ENCODE peak calls at places on chromosome 5, in four cellular contexts. M is neural progenitor cell, I is PC-9, Y is ovary. E is an unnamed sample.

GRCh38 chr5:87560528-87560927 is 147.8 kb upstream of the CCNH start:
- DNase-seq in M (no peak), I (no peak), Y (no peak), E (no peak)

GRCh38 chr5:43191740-43192557 is at the start of gene NIM1K:
- DNase-seq in M (peak; percentile 80), I (no peak), Y (peak; percentile 28), E (no peak)

GRCh38 chr5:173826179-173826920 is 61.8 kb upstream of the CPEB4 start:
- DNase-seq in M (no peak), I (no peak), Y (no peak), E (no peak)

GRCh38 chr5:156155638-156156037 is 171.3 kb upstream of the SGCD start:
- DNase-seq in M (no peak), I (no peak), Y (no peak), E (no peak)

GRCh38 chr5:82073179-82073578 is 101.4 kb downstream of the ATG10 start:
- DNase-seq in M (no peak), I (no peak), Y (no peak), E (no peak)

GRCh38 chr5:3126639-3127038 is 375.2 kb upstream of the IRX2 start:
- DNase-seq in M (no peak), I (no peak), Y (no peak), E (no peak)

GRCh38 chr5:88665750-88666215 is 217.2 kb downstream of the MEF2C start:
- DNase-seq in M (peak; percentile 70), I (no peak), Y (no peak), E (no peak)

GRCh38 chr5:173971681-173972080 is 17.3 kb upstream of the C5orf47 start:
- DNase-seq in M (no peak), I (no peak), Y (no peak), E (no peak)

GRCh38 chr5:89573336-89573735 is 690.4 kb upstream of the MEF2C start:
- DNase-seq in M (no peak), I (no peak), Y (no peak), E (no peak)

GRCh38 chr5:176659440-176659839 is 12.2 kb downstream of the TSPAN17 start:
- DNase-seq in M (no peak), I (no peak), Y (no peak), E (no peak)

GRCh38 chr5:17070646-17071045 is 134.6 kb upstream of the MYO10 start:
- DNase-seq in M (no peak), I (peak; percentile 11), Y (no peak), E (no peak)

GRCh38 chr5:135140805-135141204 is 106.8 kb upstream of the PITX1 start:
- DNase-seq in M (no peak), I (peak; percentile 99), Y (no peak), E (peak; percentile 100)

GRCh38 chr5:80871541-80871961 is 88.6 kb upstream of the RASGRF2 start:
- DNase-seq in M (no peak), I (peak; percentile 55), Y (no peak), E (peak; percentile 69)

GRCh38 chr5:180673371-180674252 is 24.2 kb upstream of the FLT4 start:
- DNase-seq in M (peak; percentile 69), I (no peak), Y (no peak), E (no peak)
- TF ChIP-seq CTCF in M (peak; percentile 56), I (no peak), Y (no peak), E (no peak)

GRCh38 chr5:181171782-181172181 is 24.4 kb downstream of the OR2V2 start:
- DNase-seq in M (no peak), I (no peak), Y (no peak), E (no peak)

GRCh38 chr5:181173027-181173419 is 25.6 kb downstream of the OR2V2 start:
- DNase-seq in M (no peak), I (no peak), Y (no peak), E (peak; percentile 72)

GRCh38 chr5:181170237-181170830 is 22.9 kb downstream of the OR2V2 start:
- DNase-seq in M (peak; percentile 61), I (no peak), Y (no peak), E (no peak)

GRCh38 chr5:181168595-181169118 is 21.3 kb downstream of the OR2V2 start:
- DNase-seq in M (no peak), I (no peak), Y (no peak), E (no peak)

GRCh38 chr5:181170996-181171395 is 23.6 kb downstream of the OR2V2 start:
- DNase-seq in M (no peak), I (no peak), Y (no peak), E (no peak)
- H3K4me3 ChIP-seq in M (peak overlapping the region; percentile 63), I (no peak overlapping the region), Y (no peak overlapping the region), E (no peak overlapping the region)

DNA sequence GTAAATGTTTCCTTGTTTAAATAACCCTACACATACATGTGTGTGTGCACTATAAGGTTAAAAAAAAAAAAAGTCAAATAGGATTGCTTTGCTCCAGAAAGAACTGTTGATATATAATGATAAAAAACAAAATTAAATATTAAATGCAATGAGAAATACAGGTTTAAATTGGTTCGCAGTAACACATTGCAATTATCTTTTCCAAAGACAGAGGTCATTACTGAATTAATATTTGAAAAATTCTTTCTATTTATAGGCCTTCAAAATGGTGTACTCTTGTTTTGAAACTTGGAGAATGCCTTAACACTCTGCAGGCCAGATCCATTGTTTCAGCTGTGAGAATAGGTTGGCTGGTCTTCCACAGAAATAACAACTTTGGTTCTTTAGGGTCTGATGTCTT is 319.0 kb upstream of the NUDT12 start:
- DNase-seq in M (no peak), I (no peak), Y (no peak), E (no peak)
- TF ChIP-seq CTCF in M (no peak), I (no peak), Y (no peak), E (no peak)

GRCh38 chr5:178186417-178186816 is 754 bp downstream of the GMCL2 start:
- DNase-seq in M (no peak), I (peak; percentile 82), Y (no peak), E (no peak)

GRCh38 chr5:178187014-178187413 is at the start of gene GMCL2:
- DNase-seq in M (no peak), I (no peak), Y (no peak), E (no peak)

GRCh38 chr5:178177569-178177968 is 9.6 kb downstream of the GMCL2 start:
- DNase-seq in M (no peak), I (no peak), Y (no peak), E (no peak)

GRCh38 chr5:178180141-178180863 is 6.9 kb downstream of the GMCL2 start:
- DNase-seq in M (peak; percentile 35), I (no peak), Y (no peak), E (no peak)

GRCh38 chr5:178182158-178182876 is 4.9 kb downstream of the GMCL2 start:
- DNase-seq in M (no peak), I (peak; percentile 84), Y (no peak), E (no peak)
- H3K4me3 ChIP-seq in M (no peak overlapping the region), I (no peak overlapping the region), Y (no peak overlapping the region), E (no peak overlapping the region)

DNA sequence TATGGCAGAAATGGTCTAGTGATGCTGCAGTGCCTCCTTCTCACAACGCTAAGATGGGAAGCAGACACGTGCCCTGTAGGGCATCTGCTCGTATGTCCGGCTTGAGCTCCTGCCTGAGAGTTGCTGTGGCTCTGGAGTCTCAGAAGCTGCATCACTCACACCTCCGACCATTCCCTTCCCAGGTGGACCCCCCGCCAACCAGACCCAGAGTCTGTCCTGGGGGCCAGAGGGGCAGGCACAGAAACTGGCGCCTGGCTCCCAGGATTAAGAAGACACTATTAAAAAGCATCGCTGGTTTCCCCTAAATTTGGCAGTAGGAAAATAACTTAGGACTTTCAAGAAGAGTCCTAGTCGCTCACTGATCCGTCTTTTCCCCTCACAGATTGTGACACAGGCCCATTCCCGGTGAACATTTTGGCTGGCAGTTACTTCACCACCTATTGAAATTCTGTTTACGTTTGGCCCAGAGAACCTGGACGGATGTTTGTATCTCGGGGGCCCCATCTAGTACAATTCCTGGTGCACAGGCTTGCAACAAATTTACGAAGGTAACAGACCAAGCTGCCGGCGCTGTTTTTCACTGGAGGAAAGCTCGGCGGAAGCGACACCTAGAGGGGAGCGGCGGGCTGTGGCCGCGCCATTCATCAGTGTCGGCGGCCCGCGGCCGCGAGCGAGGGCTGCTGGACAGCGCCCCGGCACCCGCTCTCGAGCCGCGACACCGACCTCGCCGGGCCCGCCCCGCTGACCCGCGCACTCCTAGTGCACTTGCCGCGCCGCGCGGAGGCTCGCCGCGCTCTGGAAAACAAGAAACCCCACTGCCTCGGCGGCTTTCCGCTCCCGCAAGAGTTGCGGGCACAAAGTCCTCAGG is 1.6 kb downstream of the FSTL4 start:
- DNase-seq in M (peak; percentile 96), I (no peak), Y (no peak), E (peak; percentile 61)
- TF ChIP-seq CTCF in M (peak; percentile 68), I (no peak), Y (no peak), E (peak; percentile 52)

GRCh38 chr5:181053760-181054122 is 13.7 kb downstream of the BTNL9 start:
- DNase-seq in M (peak; percentile 57), I (no peak), Y (no peak), E (no peak)

GRCh38 chr5:181056431-181056830 is 16.4 kb downstream of the BTNL9 start:
- DNase-seq in M (no peak), I (no peak), Y (no peak), E (no peak)

GRCh38 chr5:181052928-181053759 is 13.1 kb downstream of the BTNL9 start:
- DNase-seq in M (peak; percentile 62), I (no peak), Y (no peak), E (peak; percentile 6)

GRCh38 chr5:181054138-181054537 is 14.1 kb downstream of the BTNL9 start:
- DNase-seq in M (peak; percentile 31), I (no peak), Y (no peak), E (no peak)

DNA sequence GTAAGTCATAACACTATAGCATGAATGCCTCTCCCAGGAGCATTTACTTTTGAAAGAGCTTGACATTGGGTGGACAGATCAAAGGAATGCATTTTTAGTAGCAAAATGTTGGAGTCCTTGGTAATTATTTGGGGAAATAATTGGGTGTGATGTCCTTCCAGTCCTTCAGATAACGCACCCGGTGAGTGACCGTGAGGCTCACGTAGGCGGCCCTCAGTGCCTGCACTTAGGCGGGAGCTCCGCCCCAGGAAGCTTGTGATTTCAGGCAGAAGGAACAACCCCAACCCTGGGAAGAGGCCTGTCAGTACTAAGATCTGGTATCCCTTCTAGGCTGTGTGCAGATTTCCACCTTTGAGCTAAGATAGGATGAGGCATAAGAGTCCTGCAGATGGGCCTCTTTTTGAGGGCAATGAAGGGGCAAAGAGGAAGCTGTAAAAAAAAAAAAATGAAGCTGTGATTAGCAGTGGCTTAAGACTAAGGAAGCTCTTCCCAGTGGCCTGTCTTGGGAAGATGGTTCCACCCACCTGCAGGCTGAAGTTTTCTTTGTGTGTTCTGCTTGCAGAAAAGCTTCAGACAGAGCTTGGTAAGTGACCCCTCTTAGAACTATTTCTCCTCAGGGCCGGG is 14.9 kb downstream of the BTNL9 start:
- DNase-seq in M (peak; percentile 40), I (no peak), Y (no peak), E (no peak)
- H3K4me3 ChIP-seq in M (no peak overlapping the region), I (no peak overlapping the region), Y (no peak overlapping the region), E (no peak overlapping the region)

DNA sequence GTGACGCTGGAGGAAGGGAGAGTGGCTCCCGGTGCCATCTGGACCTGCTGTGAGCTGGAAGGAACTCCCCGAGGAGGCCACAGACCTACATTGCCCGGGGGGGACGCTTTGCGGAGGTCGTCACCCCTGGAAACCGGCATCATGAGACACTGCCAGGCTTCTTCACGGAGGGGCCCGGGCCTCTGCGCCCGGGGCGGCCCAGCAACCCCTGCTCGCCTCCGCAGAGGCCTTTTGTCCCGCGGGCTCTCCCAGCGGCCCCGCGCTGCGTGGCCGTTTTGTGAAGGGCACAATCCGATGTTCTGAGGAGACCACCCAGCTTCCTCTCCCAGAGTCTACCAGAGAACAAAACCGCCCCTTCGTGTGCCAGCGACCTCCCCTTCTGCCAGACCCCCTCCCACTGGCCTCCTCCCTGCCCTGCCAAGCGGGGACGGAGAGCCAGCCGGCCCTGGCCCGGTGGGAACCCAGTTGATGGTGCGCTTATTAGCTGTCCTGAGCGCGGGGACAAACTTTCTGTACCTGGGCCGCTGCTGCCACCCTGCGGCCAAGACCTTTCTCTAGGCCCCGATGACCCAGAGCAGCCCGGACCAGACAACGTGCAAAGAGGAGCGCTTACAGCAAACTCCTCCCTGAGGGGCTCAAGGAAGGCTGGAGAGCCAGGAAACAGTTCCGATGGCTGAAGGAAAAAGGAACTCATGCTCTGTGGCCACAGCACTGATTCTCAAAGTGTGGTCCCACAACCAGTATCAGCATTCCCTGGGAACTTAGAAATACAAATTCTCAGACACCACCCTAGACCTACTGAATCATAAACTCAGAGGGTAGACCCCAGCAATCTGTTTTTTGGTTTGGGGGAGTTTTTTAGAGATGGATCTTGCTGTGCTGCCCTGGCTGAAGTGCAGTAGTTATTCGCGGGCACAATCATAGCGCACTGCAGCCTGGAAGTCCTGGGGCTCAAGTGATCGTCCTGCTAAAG is 86.7 kb downstream of the SLC1A3 start:
- DNase-seq in M (peak; percentile 91), I (peak; percentile 59), Y (peak; percentile 72), E (peak; percentile 77)
- TF ChIP-seq CTCF in M (peak; percentile 83), I (peak; percentile 93), Y (peak; percentile 41), E (peak; percentile 73)

E was measured in epithelial cell of esophagus.